ENCODE peak calls at places on chromosomes 12 and 14, in seven cellular contexts. W is spleen, B is colonic mucosa, C is transverse colon, M is neural progenitor cell, Y is HCT116, Q is stomach. V is an unnamed sample.

GRCh38 chr14:63952933-63953437 is 100.2 kb downstream of the SYNE2 start:
- DNase-seq in C (no peak), Q (no peak), W (no peak), Y (no peak), B (no peak), M (no peak), V (no peak)

GRCh38 chr12:91811481-91812287 is 334.0 kb downstream of the BTG1 start:
- DNase-seq in Q (peak; percentile 76), W (peak; percentile 85), C (peak; percentile 79), Y (peak; percentile 53), B (peak; percentile 87), M (peak; percentile 66), V (peak; percentile 93)

GRCh38 chr14:104604461-104605449 is at the start of gene TMEM179:
- DNase-seq in C (no peak), M (peak; percentile 93), Y (no peak), Q (no peak), W (peak; percentile 34), B (no peak), V (peak; percentile 16)

GRCh38 chr12:1670815-1671268 is 20.0 kb upstream of the ADIPOR2 start:
- DNase-seq in Q (no peak), W (no peak), B (peak; percentile 71), C (peak; percentile 57), M (no peak), Y (no peak), V (no peak)

GRCh38 chr12:104464899-104465298 is 8.2 kb downstream of the CHST11 start:
- DNase-seq in B (no peak), Q (no peak), W (no peak), C (no peak), M (no peak), Y (no peak), V (no peak)

GRCh38 chr14:58765843-58766242 is 128.1 kb downstream of the DACT1 start:
- DNase-seq in Q (no peak), M (no peak), W (no peak), B (no peak), C (no peak), Y (no peak), V (no peak)

GRCh38 chr12:120388711-120389431 is 19.9 kb upstream of the MSI1 start:
- DNase-seq in M (peak; percentile 97), C (no peak), Q (no peak), W (no peak), Y (no peak), B (no peak), V (peak; percentile 49)

GRCh38 chr12:22828059-22828458 is 203.1 kb downstream of the ETNK1 start:
- DNase-seq in C (no peak), B (no peak), M (no peak), Y (no peak), Q (no peak), W (no peak), V (no peak)

GRCh38 chr12:110640275-110641025 is 26.5 kb downstream of the TCTN1 start:
- DNase-seq in W (no peak), C (no peak), B (no peak), Q (no peak), M (peak; percentile 5), Y (no peak), V (no peak)

GRCh38 chr12:111803038-111803626 is 36.4 kb downstream of the ALDH2 start:
- DNase-seq in B (no peak), Q (no peak), M (no peak), W (no peak), Y (no peak), C (no peak), V (no peak)

GRCh38 chr14:40599726-40600125 is 1007.0 kb upstream of the LRFN5 start:
- DNase-seq in W (no peak), Y (no peak), Q (no peak), M (no peak), C (no peak), B (no peak), V (no peak)

GRCh38 chr12:86683568-86683991 is 427.4 kb upstream of the MGAT4C start:
- DNase-seq in C (no peak), W (no peak), Q (no peak), B (no peak), M (no peak), Y (no peak), V (no peak)

GRCh38 chr12:12333407-12333831 is 16.6 kb downstream of the MANSC1 start:
- DNase-seq in Y (no peak), W (peak; percentile 7), Q (peak; percentile 61), M (no peak), C (peak; percentile 69), B (peak; percentile 81), V (peak; percentile 71)

GRCh38 chr12:14995583-14996425 is 23.0 kb downstream of the PDE6H start:
- DNase-seq in C (no peak), Q (no peak), Y (peak; percentile 63), B (no peak), W (no peak), M (peak; percentile 63), V (no peak)

GRCh38 chr14:76138119-76138757 is 13.5 kb upstream of the GPATCH2L start:
- DNase-seq in W (no peak), M (peak; percentile 51), Q (no peak), B (no peak), Y (no peak), C (no peak), V (no peak)

GRCh38 chr12:57099062-57099714 is 10.3 kb downstream of the NAB2 start:
- DNase-seq in B (no peak), Q (no peak), Y (no peak), M (no peak), C (no peak), W (no peak), V (no peak)

GRCh38 chr12:12376636-12377448 is 20.0 kb downstream of the BORCS5 start:
- DNase-seq in B (no peak), M (peak; percentile 82), W (no peak), Y (peak; percentile 65), C (no peak), Q (no peak), V (no peak)

GRCh38 chr12:83179999-83180398 is 493.3 kb downstream of the TMTC2 start:
- DNase-seq in C (no peak), W (no peak), B (no peak), Y (no peak), M (no peak), Q (no peak), V (no peak)

GRCh38 chr12:14635776-14636175 is 60.6 kb downstream of the GUCY2C start:
- DNase-seq in M (no peak), C (no peak), B (no peak), Y (no peak), W (no peak), Q (no peak), V (no peak)

GRCh38 chr14:22796087-22796707 is 19.0 kb downstream of the SLC7A7 start:
- DNase-seq in M (no peak), Q (no peak), B (no peak), C (no peak), W (no peak), Y (no peak), V (no peak)

GRCh38 chr14:22794533-22794932 is 20.7 kb downstream of the SLC7A7 start:
- DNase-seq in M (no peak), B (no peak), W (no peak), C (peak; percentile 30), Y (no peak), Q (no peak), V (no peak)

GRCh38 chr14:22791302-22791701 is 23.9 kb downstream of the SLC7A7 start:
- DNase-seq in W (no peak), B (no peak), C (no peak), Q (no peak), Y (no peak), M (no peak), V (no peak)

GRCh38 chr14:22793976-22794375 is 21.3 kb downstream of the SLC7A7 start:
- DNase-seq in C (no peak), M (no peak), W (no peak), Q (no peak), Y (no peak), B (no peak), V (no peak)

DNA sequence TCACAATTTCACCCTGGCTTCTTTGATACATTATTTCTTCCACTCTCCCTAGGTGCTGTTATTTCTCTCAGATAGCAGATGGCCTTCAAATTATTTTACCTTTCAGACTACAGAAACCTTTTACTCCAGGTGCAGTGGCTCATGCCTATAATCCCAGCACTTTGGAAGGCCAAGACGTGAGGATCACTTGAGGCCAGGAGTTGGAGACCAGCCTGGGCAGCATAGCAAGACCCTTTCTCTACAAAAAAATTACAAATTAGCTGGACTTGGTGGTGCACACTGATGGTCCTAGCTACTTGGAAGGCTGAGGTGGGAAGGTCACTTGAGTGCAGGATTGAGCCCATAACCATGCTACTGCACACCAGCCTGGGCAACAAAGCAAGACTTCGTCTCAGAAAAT is 23.1 kb downstream of the SLC7A7 start:
- DNase-seq in Q (no peak), B (no peak), M (no peak), C (no peak), W (no peak), Y (no peak), V (no peak)
- H3K4me1 ChIP-seq in Q (peaks cover 1% of the 10 kb centered on the region), B (no peaks in the 10 kb centered on the region), M (no peaks in the 10 kb centered on the region), C (no peaks in the 10 kb centered on the region), W (peaks cover 40% of the 10 kb centered on the region), Y (peaks cover 3% of the 10 kb centered on the region), V (no peaks in the 10 kb centered on the region)

GRCh38 chr12:122891661-122892525 is 4.0 kb downstream of the VPS37B start:
- DNase-seq in W (no peak), Q (no peak), C (no peak), M (peak; percentile 64), Y (no peak), B (peak; percentile 62), V (no peak)
- H3K4me1 ChIP-seq in W (peaks cover 94% of the 10 kb centered on the region), Q (peaks cover 83% of the 10 kb centered on the region), C (peaks cover 83% of the 10 kb centered on the region), M (peaks cover 53% of the 10 kb centered on the region), Y (peaks cover 69% of the 10 kb centered on the region), B (peaks cover 24% of the 10 kb centered on the region), V (peaks cover 69% of the 10 kb centered on the region)

GRCh38 chr14:61503167-61503801 is 181.9 kb downstream of the PRKCH start:
- DNase-seq in C (no peak), W (no peak), M (no peak), B (no peak), Q (no peak), Y (no peak), V (no peak)
- H3K4me1 ChIP-seq in C (peaks cover 20% of the 10 kb centered on the region), W (peaks cover 67% of the 10 kb centered on the region), M (peaks cover 9% of the 10 kb centered on the region), B (no peaks in the 10 kb centered on the region), Q (peaks cover 34% of the 10 kb centered on the region), Y (no peaks in the 10 kb centered on the region), V (peaks cover 4% of the 10 kb centered on the region)

GRCh38 chr14:39369029-39369428 is 63.2 kb downstream of the FBXO33 start:
- DNase-seq in Y (no peak), M (peak; percentile 6), W (no peak), C (no peak), Q (no peak), B (no peak), V (no peak)

GRCh38 chr14:39376671-39377403 is 55.4 kb downstream of the FBXO33 start:
- DNase-seq in B (no peak), Y (peak; percentile 8), M (no peak), W (no peak), C (no peak), Q (no peak), V (no peak)

GRCh38 chr14:39370415-39370814 is 61.8 kb downstream of the FBXO33 start:
- DNase-seq in Q (no peak), C (no peak), Y (no peak), M (no peak), B (no peak), W (no peak), V (no peak)

GRCh38 chr14:39374846-39375245 is 57.4 kb downstream of the FBXO33 start:
- DNase-seq in W (no peak), B (no peak), C (no peak), Q (no peak), M (no peak), Y (no peak), V (no peak)

DNA sequence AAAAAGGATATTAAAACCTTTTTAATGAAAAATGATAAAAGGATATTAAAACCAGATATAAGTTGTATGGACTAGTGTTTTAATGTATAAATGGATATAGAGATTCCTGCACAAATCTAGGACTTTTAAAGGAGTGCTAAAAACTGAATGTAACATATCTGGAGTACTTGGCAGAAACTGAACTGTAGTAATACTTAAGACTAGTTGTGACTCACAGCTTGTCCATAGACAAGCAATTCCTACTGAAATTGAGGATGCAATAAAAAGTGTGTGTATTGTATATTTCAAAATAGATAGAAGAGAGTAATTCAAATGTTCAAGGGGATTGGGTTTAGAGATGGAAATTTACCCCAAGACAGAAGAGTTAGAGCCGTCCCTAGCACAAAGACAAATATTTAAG is 59.6 kb downstream of the FBXO33 start:
- DNase-seq in Q (no peak), W (no peak), B (no peak), M (no peak), C (no peak), Y (no peak), V (no peak)
- H3K4me1 ChIP-seq in Q (peaks cover 8% of the 10 kb centered on the region), W (no peaks in the 10 kb centered on the region), B (no peaks in the 10 kb centered on the region), M (peaks cover 44% of the 10 kb centered on the region), C (peaks cover 7% of the 10 kb centered on the region), Y (peaks cover 7% of the 10 kb centered on the region), V (no peaks in the 10 kb centered on the region)